ENCODE peak calls at places on chromosomes 6 and 20, in eight cellular contexts. One of them, this sample, is unnamed.

GRCh38 chr20:15447549-15447948 is 1110.1 kb upstream of the FLRT3 start:
- DNase-seq in GM04503: no peak
- DNase-seq in heart left ventricle: no peak
- DNase-seq in iris pigment epithelial cell: no peak
- DNase-seq in stimulated activated CD8-positive, alpha-beta memory T cell treated with anti-CD3 and anti-CD28 coated beads, Interleukin-4, amount 100 ng/mL, for 4 hours: no peak
- DNase-seq in hypothalamus: no peak
- DNase-seq in amniotic stem cell: no peak
- DNase-seq in Daoy: no peak
- DNase-seq in this sample: no peak

GRCh38 chr6:22189946-22190345 is 106.9 kb downstream of the PRL start:
- DNase-seq in stimulated activated CD8-positive, alpha-beta memory T cell treated with anti-CD3 and anti-CD28 coated beads, Interleukin-4, amount 100 ng/mL, for 4 hours: no peak
- DNase-seq in amniotic stem cell: no peak
- DNase-seq in GM04503: no peak
- DNase-seq in hypothalamus: no peak
- DNase-seq in Daoy: no peak
- DNase-seq in iris pigment epithelial cell: no peak
- DNase-seq in heart left ventricle: no peak
- DNase-seq in this sample: no peak

GRCh38 chr20:3218307-3218988 is 9.2 kb downstream of the ITPA start:
- DNase-seq in amniotic stem cell: no peak
- DNase-seq in Daoy: peak
- DNase-seq in GM04503: no peak
- DNase-seq in hypothalamus: peak
- DNase-seq in heart left ventricle: peak
- DNase-seq in iris pigment epithelial cell: no peak
- DNase-seq in stimulated activated CD8-positive, alpha-beta memory T cell treated with anti-CD3 and anti-CD28 coated beads, Interleukin-4, amount 100 ng/mL, for 4 hours: peak
- DNase-seq in this sample: no peak

GRCh38 chr6:80725156-80725930 is 618.9 kb downstream of the BCKDHB start:
- DNase-seq in stimulated activated CD8-positive, alpha-beta memory T cell treated with anti-CD3 and anti-CD28 coated beads, Interleukin-4, amount 100 ng/mL, for 4 hours: no peak
- DNase-seq in heart left ventricle: no peak
- DNase-seq in amniotic stem cell: no peak
- DNase-seq in hypothalamus: no peak
- DNase-seq in iris pigment epithelial cell: no peak
- DNase-seq in Daoy: peak
- DNase-seq in GM04503: peak
- DNase-seq in this sample: no peak

GRCh38 chr6:165889636-165890403 is 226.8 kb upstream of the PDE10A start:
- DNase-seq in Daoy: peak
- DNase-seq in iris pigment epithelial cell: peak
- DNase-seq in amniotic stem cell: no peak
- DNase-seq in hypothalamus: no peak
- DNase-seq in heart left ventricle: no peak
- DNase-seq in stimulated activated CD8-positive, alpha-beta memory T cell treated with anti-CD3 and anti-CD28 coated beads, Interleukin-4, amount 100 ng/mL, for 4 hours: no peak
- DNase-seq in GM04503: no peak
- DNase-seq in this sample: no peak

GRCh38 chr20:60361761-60362410 is 403.7 kb downstream of the CDH26 start:
- DNase-seq in GM04503: no peak
- DNase-seq in hypothalamus: no peak
- DNase-seq in heart left ventricle: no peak
- DNase-seq in Daoy: no peak
- DNase-seq in stimulated activated CD8-positive, alpha-beta memory T cell treated with anti-CD3 and anti-CD28 coated beads, Interleukin-4, amount 100 ng/mL, for 4 hours: no peak
- DNase-seq in amniotic stem cell: no peak
- DNase-seq in iris pigment epithelial cell: no peak
- DNase-seq in this sample: no peak

GRCh38 chr6:39553811-39554802 is 171.1 kb downstream of the KIF6 start:
- DNase-seq in Daoy: peak
- DNase-seq in amniotic stem cell: no peak
- DNase-seq in iris pigment epithelial cell: no peak
- DNase-seq in heart left ventricle: peak
- DNase-seq in GM04503: no peak
- DNase-seq in stimulated activated CD8-positive, alpha-beta memory T cell treated with anti-CD3 and anti-CD28 coated beads, Interleukin-4, amount 100 ng/mL, for 4 hours: no peak
- DNase-seq in hypothalamus: no peak
- DNase-seq in this sample: no peak

GRCh38 chr6:72974276-72974675 is 251.0 kb downstream of the KHDC1L start:
- DNase-seq in heart left ventricle: no peak
- DNase-seq in iris pigment epithelial cell: no peak
- DNase-seq in Daoy: no peak
- DNase-seq in stimulated activated CD8-positive, alpha-beta memory T cell treated with anti-CD3 and anti-CD28 coated beads, Interleukin-4, amount 100 ng/mL, for 4 hours: no peak
- DNase-seq in amniotic stem cell: no peak
- DNase-seq in GM04503: no peak
- DNase-seq in hypothalamus: no peak
- DNase-seq in this sample: no peak

GRCh38 chr6:90271831-90272230 is 24.8 kb downstream of the BACH2 start:
- DNase-seq in hypothalamus: no peak
- DNase-seq in amniotic stem cell: no peak
- DNase-seq in GM04503: no peak
- DNase-seq in heart left ventricle: no peak
- DNase-seq in Daoy: no peak
- DNase-seq in iris pigment epithelial cell: no peak
- DNase-seq in stimulated activated CD8-positive, alpha-beta memory T cell treated with anti-CD3 and anti-CD28 coated beads, Interleukin-4, amount 100 ng/mL, for 4 hours: no peak
- DNase-seq in this sample: no peak

GRCh38 chr20:20699144-20699543 is 13.3 kb downstream of the RALGAPA2 start:
- DNase-seq in hypothalamus: no peak
- DNase-seq in stimulated activated CD8-positive, alpha-beta memory T cell treated with anti-CD3 and anti-CD28 coated beads, Interleukin-4, amount 100 ng/mL, for 4 hours: no peak
- DNase-seq in heart left ventricle: no peak
- DNase-seq in amniotic stem cell: no peak
- DNase-seq in Daoy: peak
- DNase-seq in iris pigment epithelial cell: no peak
- DNase-seq in GM04503: no peak
- DNase-seq in this sample: no peak

GRCh38 chr6:152952866-152953509 is 29.9 kb downstream of the FBXO5 start:
- DNase-seq in Daoy: peak
- DNase-seq in GM04503: no peak
- DNase-seq in iris pigment epithelial cell: peak
- DNase-seq in stimulated activated CD8-positive, alpha-beta memory T cell treated with anti-CD3 and anti-CD28 coated beads, Interleukin-4, amount 100 ng/mL, for 4 hours: no peak
- DNase-seq in amniotic stem cell: no peak
- DNase-seq in heart left ventricle: no peak
- DNase-seq in hypothalamus: no peak
- DNase-seq in this sample: no peak

GRCh38 chr6:107321793-107322192 is 137.6 kb downstream of the PDSS2 start:
- DNase-seq in amniotic stem cell: no peak
- DNase-seq in GM04503: no peak
- DNase-seq in Daoy: no peak
- DNase-seq in heart left ventricle: no peak
- DNase-seq in stimulated activated CD8-positive, alpha-beta memory T cell treated with anti-CD3 and anti-CD28 coated beads, Interleukin-4, amount 100 ng/mL, for 4 hours: no peak
- DNase-seq in hypothalamus: no peak
- DNase-seq in iris pigment epithelial cell: no peak
- DNase-seq in this sample: no peak

GRCh38 chr6:124913056-124913455 is 49.2 kb upstream of the RNF217 start:
- DNase-seq in Daoy: no peak
- DNase-seq in heart left ventricle: no peak
- DNase-seq in GM04503: no peak
- DNase-seq in hypothalamus: no peak
- DNase-seq in stimulated activated CD8-positive, alpha-beta memory T cell treated with anti-CD3 and anti-CD28 coated beads, Interleukin-4, amount 100 ng/mL, for 4 hours: no peak
- DNase-seq in amniotic stem cell: no peak
- DNase-seq in iris pigment epithelial cell: no peak
- DNase-seq in this sample: no peak

GRCh38 chr20:1203630-1204029 is 376 bp downstream of the C20orf202 start:
- DNase-seq in stimulated activated CD8-positive, alpha-beta memory T cell treated with anti-CD3 and anti-CD28 coated beads, Interleukin-4, amount 100 ng/mL, for 4 hours: no peak
- DNase-seq in amniotic stem cell: no peak
- DNase-seq in Daoy: no peak
- DNase-seq in heart left ventricle: no peak
- DNase-seq in GM04503: no peak
- DNase-seq in iris pigment epithelial cell: no peak
- DNase-seq in hypothalamus: no peak
- DNase-seq in this sample: no peak

GRCh38 chr6:76876922-76877553 is 586.3 kb downstream of the HTR1B start:
- DNase-seq in Daoy: no peak
- DNase-seq in heart left ventricle: no peak
- DNase-seq in stimulated activated CD8-positive, alpha-beta memory T cell treated with anti-CD3 and anti-CD28 coated beads, Interleukin-4, amount 100 ng/mL, for 4 hours: no peak
- DNase-seq in GM04503: no peak
- DNase-seq in amniotic stem cell: no peak
- DNase-seq in iris pigment epithelial cell: peak
- DNase-seq in hypothalamus: no peak
- DNase-seq in this sample: no peak

GRCh38 chr6:110951986-110952794 is 6.3 kb upstream of the GTF3C6 start:
- DNase-seq in GM04503: no peak
- DNase-seq in iris pigment epithelial cell: peak
- DNase-seq in amniotic stem cell: peak
- DNase-seq in Daoy: peak
- DNase-seq in hypothalamus: no peak
- DNase-seq in heart left ventricle: no peak
- DNase-seq in stimulated activated CD8-positive, alpha-beta memory T cell treated with anti-CD3 and anti-CD28 coated beads, Interleukin-4, amount 100 ng/mL, for 4 hours: no peak
- DNase-seq in this sample: peak

GRCh38 chr20:8656335-8656734 is 412.6 kb upstream of the PLCB4 start:
- DNase-seq in iris pigment epithelial cell: no peak
- DNase-seq in stimulated activated CD8-positive, alpha-beta memory T cell treated with anti-CD3 and anti-CD28 coated beads, Interleukin-4, amount 100 ng/mL, for 4 hours: no peak
- DNase-seq in heart left ventricle: no peak
- DNase-seq in amniotic stem cell: no peak
- DNase-seq in Daoy: peak
- DNase-seq in hypothalamus: no peak
- DNase-seq in GM04503: no peak
- DNase-seq in this sample: no peak

GRCh38 chr20:58233881-58234528 is 5.6 kb upstream of the ANKRD60 start:
- DNase-seq in heart left ventricle: no peak
- DNase-seq in GM04503: no peak
- DNase-seq in hypothalamus: no peak
- DNase-seq in iris pigment epithelial cell: no peak
- DNase-seq in Daoy: peak
- DNase-seq in amniotic stem cell: no peak
- DNase-seq in stimulated activated CD8-positive, alpha-beta memory T cell treated with anti-CD3 and anti-CD28 coated beads, Interleukin-4, amount 100 ng/mL, for 4 hours: no peak
- DNase-seq in this sample: no peak

GRCh38 chr20:35145141-35145564 is 2.0 kb downstream of the EDEM2 start:
- DNase-seq in GM04503: no peak
- DNase-seq in heart left ventricle: no peak
- DNase-seq in stimulated activated CD8-positive, alpha-beta memory T cell treated with anti-CD3 and anti-CD28 coated beads, Interleukin-4, amount 100 ng/mL, for 4 hours: no peak
- DNase-seq in hypothalamus: no peak
- DNase-seq in iris pigment epithelial cell: peak
- DNase-seq in Daoy: peak
- DNase-seq in amniotic stem cell: peak
- DNase-seq in this sample: no peak

GRCh38 chr6:84707161-84707560 is 57.2 kb downstream of the TBX18 start:
- DNase-seq in heart left ventricle: no peak
- DNase-seq in Daoy: no peak
- DNase-seq in amniotic stem cell: no peak
- DNase-seq in GM04503: no peak
- DNase-seq in iris pigment epithelial cell: no peak
- DNase-seq in stimulated activated CD8-positive, alpha-beta memory T cell treated with anti-CD3 and anti-CD28 coated beads, Interleukin-4, amount 100 ng/mL, for 4 hours: no peak
- DNase-seq in hypothalamus: no peak
- DNase-seq in this sample: no peak

GRCh38 chr20:13418263-13419229 is 197.5 kb downstream of the ISM1 start:
- DNase-seq in GM04503: no peak
- DNase-seq in stimulated activated CD8-positive, alpha-beta memory T cell treated with anti-CD3 and anti-CD28 coated beads, Interleukin-4, amount 100 ng/mL, for 4 hours: no peak
- DNase-seq in heart left ventricle: no peak
- DNase-seq in hypothalamus: no peak
- DNase-seq in amniotic stem cell: no peak
- DNase-seq in Daoy: no peak
- DNase-seq in iris pigment epithelial cell: peak
- DNase-seq in this sample: no peak

GRCh38 chr20:676967-677366 is 1.4 kb upstream of the SCRT2 start:
- DNase-seq in hypothalamus: no peak
- DNase-seq in heart left ventricle: no peak
- DNase-seq in amniotic stem cell: no peak
- DNase-seq in Daoy: no peak
- DNase-seq in iris pigment epithelial cell: no peak
- DNase-seq in GM04503: no peak
- DNase-seq in stimulated activated CD8-positive, alpha-beta memory T cell treated with anti-CD3 and anti-CD28 coated beads, Interleukin-4, amount 100 ng/mL, for 4 hours: no peak
- DNase-seq in this sample: no peak

GRCh38 chr6:31947864-31948263 is 2.0 kb downstream of the CFB start:
- DNase-seq in hypothalamus: no peak
- DNase-seq in iris pigment epithelial cell: no peak
- DNase-seq in GM04503: no peak
- DNase-seq in heart left ventricle: no peak
- DNase-seq in amniotic stem cell: no peak
- DNase-seq in stimulated activated CD8-positive, alpha-beta memory T cell treated with anti-CD3 and anti-CD28 coated beads, Interleukin-4, amount 100 ng/mL, for 4 hours: no peak
- DNase-seq in Daoy: no peak
- DNase-seq in this sample: no peak

GRCh38 chr20:44370639-44371218 is 15.2 kb downstream of the HNF4A start:
- DNase-seq in heart left ventricle: no peak
- DNase-seq in hypothalamus: no peak
- DNase-seq in amniotic stem cell: no peak
- DNase-seq in Daoy: no peak
- DNase-seq in iris pigment epithelial cell: no peak
- DNase-seq in GM04503: no peak
- DNase-seq in stimulated activated CD8-positive, alpha-beta memory T cell treated with anti-CD3 and anti-CD28 coated beads, Interleukin-4, amount 100 ng/mL, for 4 hours: no peak
- DNase-seq in this sample: no peak

GRCh38 chr6:159952289-159953005 is 16.4 kb upstream of the IGF2R start:
- DNase-seq in iris pigment epithelial cell: no peak
- DNase-seq in stimulated activated CD8-positive, alpha-beta memory T cell treated with anti-CD3 and anti-CD28 coated beads, Interleukin-4, amount 100 ng/mL, for 4 hours: no peak
- DNase-seq in amniotic stem cell: no peak
- DNase-seq in Daoy: no peak
- DNase-seq in GM04503: no peak
- DNase-seq in heart left ventricle: no peak
- DNase-seq in hypothalamus: no peak
- DNase-seq in this sample: no peak

GRCh38 chr20:58069796-58070663 is 158.4 kb downstream of the ANKRD60 start:
- DNase-seq in amniotic stem cell: no peak
- DNase-seq in stimulated activated CD8-positive, alpha-beta memory T cell treated with anti-CD3 and anti-CD28 coated beads, Interleukin-4, amount 100 ng/mL, for 4 hours: no peak
- DNase-seq in GM04503: no peak
- DNase-seq in Daoy: no peak
- DNase-seq in heart left ventricle: no peak
- DNase-seq in hypothalamus: no peak
- DNase-seq in iris pigment epithelial cell: no peak
- DNase-seq in this sample: no peak

GRCh38 chr6:125751334-125751916 is 2.0 kb downstream of the HEY2 start:
- DNase-seq in heart left ventricle: no peak
- DNase-seq in GM04503: no peak
- DNase-seq in amniotic stem cell: no peak
- DNase-seq in stimulated activated CD8-positive, alpha-beta memory T cell treated with anti-CD3 and anti-CD28 coated beads, Interleukin-4, amount 100 ng/mL, for 4 hours: no peak
- DNase-seq in iris pigment epithelial cell: no peak
- DNase-seq in hypothalamus: no peak
- DNase-seq in Daoy: no peak
- DNase-seq in this sample: no peak

GRCh38 chr6:167870321-167870720 is 43.6 kb downstream of the AFDN start:
- DNase-seq in Daoy: no peak
- DNase-seq in amniotic stem cell: no peak
- DNase-seq in hypothalamus: no peak
- DNase-seq in iris pigment epithelial cell: no peak
- DNase-seq in stimulated activated CD8-positive, alpha-beta memory T cell treated with anti-CD3 and anti-CD28 coated beads, Interleukin-4, amount 100 ng/mL, for 4 hours: no peak
- DNase-seq in GM04503: no peak
- DNase-seq in heart left ventricle: no peak
- DNase-seq in this sample: no peak

GRCh38 chr6:53347250-53347920 is 1.4 kb downstream of the ELOVL5 start:
- DNase-seq in iris pigment epithelial cell: peak
- DNase-seq in stimulated activated CD8-positive, alpha-beta memory T cell treated with anti-CD3 and anti-CD28 coated beads, Interleukin-4, amount 100 ng/mL, for 4 hours: no peak
- DNase-seq in GM04503: no peak
- DNase-seq in heart left ventricle: no peak
- DNase-seq in amniotic stem cell: no peak
- DNase-seq in hypothalamus: peak
- DNase-seq in Daoy: peak
- DNase-seq in this sample: no peak

GRCh38 chr6:108874470-108875160 is 26.4 kb downstream of the ARMC2 start:
- DNase-seq in heart left ventricle: no peak
- DNase-seq in stimulated activated CD8-positive, alpha-beta memory T cell treated with anti-CD3 and anti-CD28 coated beads, Interleukin-4, amount 100 ng/mL, for 4 hours: no peak
- DNase-seq in hypothalamus: no peak
- DNase-seq in amniotic stem cell: peak
- DNase-seq in GM04503: peak
- DNase-seq in iris pigment epithelial cell: peak
- DNase-seq in Daoy: no peak
- DNase-seq in this sample: peak

GRCh38 chr20:64025826-64026412 is 10.1 kb upstream of the C20orf204 start:
- DNase-seq in stimulated activated CD8-positive, alpha-beta memory T cell treated with anti-CD3 and anti-CD28 coated beads, Interleukin-4, amount 100 ng/mL, for 4 hours: no peak
- DNase-seq in GM04503: no peak
- DNase-seq in hypothalamus: no peak
- DNase-seq in Daoy: no peak
- DNase-seq in iris pigment epithelial cell: no peak
- DNase-seq in heart left ventricle: no peak
- DNase-seq in amniotic stem cell: no peak
- DNase-seq in this sample: no peak

GRCh38 chr6:150685860-150686259 is 86.2 kb downstream of the PLEKHG1 start:
- DNase-seq in Daoy: peak
- DNase-seq in stimulated activated CD8-positive, alpha-beta memory T cell treated with anti-CD3 and anti-CD28 coated beads, Interleukin-4, amount 100 ng/mL, for 4 hours: peak
- DNase-seq in heart left ventricle: peak
- DNase-seq in amniotic stem cell: no peak
- DNase-seq in iris pigment epithelial cell: peak
- DNase-seq in hypothalamus: no peak
- DNase-seq in GM04503: no peak
- DNase-seq in this sample: no peak

GRCh38 chr6:153392156-153392555 is 261.1 kb upstream of the RGS17 start:
- DNase-seq in Daoy: peak
- DNase-seq in hypothalamus: no peak
- DNase-seq in heart left ventricle: no peak
- DNase-seq in GM04503: no peak
- DNase-seq in iris pigment epithelial cell: peak
- DNase-seq in amniotic stem cell: no peak
- DNase-seq in stimulated activated CD8-positive, alpha-beta memory T cell treated with anti-CD3 and anti-CD28 coated beads, Interleukin-4, amount 100 ng/mL, for 4 hours: no peak
- DNase-seq in this sample: no peak

GRCh38 chr20:47773381-47773786 is 11.9 kb downstream of the SULF2 start:
- DNase-seq in heart left ventricle: no peak
- DNase-seq in iris pigment epithelial cell: no peak
- DNase-seq in hypothalamus: no peak
- DNase-seq in GM04503: no peak
- DNase-seq in amniotic stem cell: no peak
- DNase-seq in stimulated activated CD8-positive, alpha-beta memory T cell treated with anti-CD3 and anti-CD28 coated beads, Interleukin-4, amount 100 ng/mL, for 4 hours: no peak
- DNase-seq in Daoy: no peak
- DNase-seq in this sample: no peak